ENCODE peak calls at places on chromosomes 7 and 10, in five cellular contexts. H, O, I, M and K are unnamed samples.

GRCh38 chr7:138378741-138379559 is 81.1 kb upstream of the TRIM24 start:
- DNase-seq in H (no peak), O (no peak), I (no peak), M (no peak), K (no peak)

GRCh38 chr7:157436763-157437480 is 100.1 kb downstream of the DNAJB6 start:
- DNase-seq in H (no peak), O (no peak), I (no peak), M (no peak), K (no peak)

GRCh38 chr7:37081436-37081835 is 357.1 kb upstream of the AOAH start:
- DNase-seq in H (no peak), O (no peak), I (peak), M (peak), K (no peak)

GRCh38 chr7:93914581-93915066 is 6.9 kb upstream of the GNG11 start:
- DNase-seq in H (no peak), O (no peak), I (no peak), M (no peak), K (no peak)

GRCh38 chr10:126391162-126391880 is 3.0 kb upstream of the ADAM12 start:
- DNase-seq in H (no peak), O (no peak), I (peak), M (no peak), K (no peak)

GRCh38 chr10:93465806-93466675 is 16.1 kb downstream of the MYOF start:
- DNase-seq in H (peak), O (no peak), I (no peak), M (peak), K (no peak)

GRCh38 chr10:4546500-4546899 is 279.5 kb upstream of the AKR1E2 start:
- DNase-seq in H (no peak), O (no peak), I (no peak), M (no peak), K (no peak)

GRCh38 chr7:26855421-26855820 is 9.0 kb downstream of the SKAP2 start:
- DNase-seq in H (no peak), O (no peak), I (no peak), M (no peak), K (no peak)

GRCh38 chr7:64999165-65000004 is 7.1 kb downstream of the ERV3-1 start:
- DNase-seq in H (no peak), O (no peak), I (no peak), M (no peak), K (no peak)

GRCh38 chr10:11448545-11449244 is 162.8 kb downstream of the USP6NL start:
- DNase-seq in H (no peak), O (no peak), I (no peak), M (no peak), K (no peak)

GRCh38 chr7:123208793-123209192 is 9.0 kb upstream of the SLC13A1 start:
- DNase-seq in H (no peak), O (no peak), I (no peak), M (no peak), K (no peak)

GRCh38 chr7:150567168-150567567 is at the start of gene GIMAP4:
- DNase-seq in H (no peak), O (no peak), I (no peak), M (peak), K (no peak)

GRCh38 chr10:32207544-32207943 is 139.4 kb downstream of the EPC1 start:
- DNase-seq in H (no peak), O (peak), I (no peak), M (peak), K (no peak)

GRCh38 chr7:18117482-18117881 is 89.8 kb upstream of the PRPS1L1 start:
- DNase-seq in H (no peak), O (no peak), I (no peak), M (no peak), K (no peak)

GRCh38 chr7:129950191-129950940 is 2.4 kb downstream of the UBE2H start:
- DNase-seq in H (no peak), O (no peak), I (no peak), M (peak), K (no peak)

GRCh38 chr7:18667466-18667865 is 171.9 kb downstream of the HDAC9 start:
- DNase-seq in H (no peak), O (no peak), I (no peak), M (no peak), K (no peak)

GRCh38 chr10:72175166-72175565 is 40.6 kb upstream of the ANAPC16 start:
- DNase-seq in H (no peak), O (no peak), I (no peak), M (no peak), K (no peak)

GRCh38 chr7:105277341-105277740 is 111.4 kb downstream of the SRPK2 start:
- DNase-seq in H (no peak), O (no peak), I (no peak), M (no peak), K (no peak)

GRCh38 chr10:129955591-129956284 is 8.3 kb downstream of the EBF3 start:
- DNase-seq in H (no peak), O (no peak), I (no peak), M (no peak), K (no peak)

GRCh38 chr10:71460615-71461014 is 63.9 kb downstream of the CDH23 start:
- DNase-seq in H (no peak), O (no peak), I (no peak), M (no peak), K (no peak)

GRCh38 chr10:116690356-116691078 is 51.8 kb downstream of the HSPA12A start:
- DNase-seq in H (no peak), O (no peak), I (peak), M (peak), K (peak)

GRCh38 chr10:75032813-75033212 is 78.6 kb upstream of the SAMD8 start:
- DNase-seq in H (no peak), O (no peak), I (no peak), M (no peak), K (no peak)

DNA sequence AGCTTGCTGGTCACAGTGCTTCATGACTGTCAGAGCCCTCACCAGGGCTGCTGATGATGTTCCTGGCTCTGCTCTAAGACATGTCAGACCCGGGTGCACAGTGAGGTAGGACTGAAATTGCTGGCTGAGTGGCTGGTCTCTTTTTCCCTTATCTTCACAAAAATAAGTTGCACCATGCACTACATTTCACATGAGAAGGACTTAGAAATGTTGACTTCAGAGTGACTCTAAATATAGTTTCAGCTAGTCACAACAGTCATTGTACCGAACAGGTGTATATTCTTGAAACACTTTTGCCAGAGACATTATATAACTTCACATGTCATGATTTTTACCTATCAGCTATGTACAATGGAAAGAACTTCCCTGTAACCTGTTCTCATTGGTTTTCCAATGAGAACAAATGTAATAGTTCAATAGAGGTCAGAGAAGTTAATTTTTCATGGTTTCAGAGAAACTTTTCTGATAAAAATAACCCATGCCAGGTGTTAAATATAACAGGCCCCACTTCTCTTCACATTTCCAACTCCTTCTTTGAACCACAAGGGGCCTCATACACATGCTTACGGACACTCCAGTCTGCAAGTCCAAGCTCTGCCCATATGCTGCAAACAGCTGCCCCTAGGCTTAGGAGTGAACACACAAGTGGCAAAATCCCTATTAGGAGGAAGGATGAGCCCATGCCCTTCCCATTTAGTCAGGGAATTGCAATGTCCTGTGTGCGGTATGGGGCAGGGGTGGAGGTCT is 115.6 kb downstream of the CDK6 start:
- DNase-seq in H (no peak), O (no peak), I (no peak), M (no peak), K (no peak)
- TF ChIP-seq CTCF in H (no peak), O (no peak), I (no peak), M (no peak), K (no peak)

DNA sequence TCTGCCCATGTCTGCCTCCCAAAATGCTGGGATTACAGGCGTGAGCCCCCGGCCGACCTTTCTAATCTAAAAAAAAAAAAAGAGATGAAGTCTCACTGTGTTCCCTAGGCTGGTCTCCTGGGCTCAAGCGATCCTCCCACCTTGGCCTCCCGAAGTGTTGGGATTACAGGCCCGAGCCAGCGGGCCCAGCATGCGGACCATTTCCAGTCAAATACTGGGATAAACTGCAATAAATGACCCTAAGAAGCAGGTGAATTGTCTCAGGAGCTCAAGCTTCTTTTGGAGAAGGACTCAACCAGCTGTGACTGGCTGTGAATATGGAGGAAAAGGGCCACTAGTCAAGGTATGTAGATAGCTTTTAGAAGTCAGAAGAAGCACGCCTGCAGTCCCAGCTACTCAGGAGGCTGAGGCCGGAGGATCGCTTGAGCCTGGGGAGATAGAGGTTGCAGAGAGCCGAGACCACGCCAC is 550 bp upstream of the CREM start:
- DNase-seq in H (no peak), O (no peak), I (peak), M (no peak), K (no peak)
- H3K27ac ChIP-seq in H (peak), O (peak), I (peak), M (peak), K (peak)

GRCh38 chr7:128795129-128795528 is 3.4 kb downstream of the CCDC136 start:
- DNase-seq in H (no peak), O (no peak), I (no peak), M (no peak), K (no peak)
- H3K4me3 ChIP-seq in H (no peak), O (no peak), I (no peak), M (no peak), K (no peak)

DNA sequence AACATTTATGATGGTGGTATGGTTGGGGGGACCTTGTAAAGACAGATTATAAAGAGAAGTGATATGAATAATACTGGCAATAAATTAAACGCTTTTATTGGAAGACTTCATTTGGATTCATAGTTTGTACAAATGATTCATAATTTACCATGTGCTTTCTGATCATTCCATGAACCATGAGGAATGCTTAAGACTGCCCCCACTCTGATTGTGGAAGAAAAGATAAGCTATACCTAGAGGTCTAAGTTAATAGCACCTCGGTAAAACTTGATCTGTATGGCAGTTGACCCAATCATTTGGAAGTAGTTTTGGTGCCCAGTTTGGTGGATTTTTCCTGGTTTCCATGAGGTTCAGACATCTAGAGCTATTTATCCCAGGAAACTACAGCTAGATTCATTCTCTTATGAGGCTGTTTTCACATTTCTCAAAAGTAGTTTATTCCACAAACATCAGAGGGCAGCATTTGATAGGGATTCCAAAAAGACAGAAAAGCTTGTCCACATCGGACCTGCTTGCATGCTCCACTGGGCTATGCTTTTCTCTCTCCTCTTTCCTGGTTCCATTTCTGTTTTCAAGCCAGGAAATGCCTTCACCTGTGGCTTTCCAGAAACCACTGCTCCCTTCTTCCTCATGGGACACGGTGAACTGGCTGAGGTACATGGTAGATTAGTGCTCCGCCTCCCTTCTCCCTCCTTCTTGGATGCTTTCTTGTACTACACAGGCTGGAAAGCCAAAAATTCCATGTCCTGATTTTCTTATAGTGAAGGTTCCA is 29.2 kb downstream of the TFAM start:
- DNase-seq in H (no peak), O (no peak), I (peak), M (peak), K (no peak)
- TF ChIP-seq CTCF in H (peak), O (no peak), I (peak), M (no peak), K (peak)